ENCODE peak calls at places on chromosomes 4 and X, in four cellular contexts. One of them, this sample, is unnamed.

GRCh38 chr4:77065382-77065781 is 10.4 kb downstream of the CCNI start:
- DNase-seq in A549: no peak
- DNase-seq in PC-3: no peak
- DNase-seq in suprapubic skin: no peak
- DNase-seq in this sample: no peak

GRCh38 chrX:73266766-73267165 is 52.1 kb upstream of the NAP1L2 start:
- DNase-seq in A549: no peak
- DNase-seq in PC-3: no peak
- DNase-seq in suprapubic skin: no peak
- DNase-seq in this sample: no peak

GRCh38 chr4:76886214-76886613 is 11.7 kb downstream of the SOWAHB start:
- DNase-seq in A549: no peak
- DNase-seq in PC-3: no peak
- DNase-seq in suprapubic skin: no peak
- DNase-seq in this sample: no peak

GRCh38 chr4:80740375-80740774 is 290.1 kb upstream of the BMP3 start:
- DNase-seq in A549: no peak
- DNase-seq in PC-3: no peak
- DNase-seq in suprapubic skin: no peak
- DNase-seq in this sample: no peak

GRCh38 chr4:6714954-6715353 is 1.0 kb upstream of the BLOC1S4 start:
- DNase-seq in A549: no peak
- DNase-seq in PC-3: no peak
- DNase-seq in suprapubic skin: no peak
- DNase-seq in this sample: no peak

GRCh38 chrX:115333446-115333845 is 43.9 kb downstream of the LUZP4 start:
- DNase-seq in A549: no peak
- DNase-seq in PC-3: no peak
- DNase-seq in suprapubic skin: no peak
- DNase-seq in this sample: no peak

GRCh38 chr4:139511320-139511719 is 44.7 kb downstream of the SETD7 start:
- DNase-seq in A549: no peak
- DNase-seq in PC-3: no peak
- DNase-seq in suprapubic skin: no peak
- DNase-seq in this sample: no peak

GRCh38 chr4:54433686-54434085 is 204.6 kb downstream of the PDGFRA start:
- DNase-seq in A549: peak
- DNase-seq in PC-3: peak
- DNase-seq in suprapubic skin: no peak
- DNase-seq in this sample: no peak

GRCh38 chr4:177107288-177107901 is 202.3 kb upstream of the NEIL3 start:
- DNase-seq in A549: no peak
- DNase-seq in PC-3: no peak
- DNase-seq in suprapubic skin: no peak
- DNase-seq in this sample: no peak

GRCh38 chrX:37755073-37755472 is 24.8 kb upstream of the CYBB start:
- DNase-seq in A549: no peak
- DNase-seq in PC-3: no peak
- DNase-seq in suprapubic skin: no peak
- DNase-seq in this sample: no peak

GRCh38 chr4:86664959-86665358 is 70.8 kb downstream of the PTPN13 start:
- DNase-seq in A549: no peak
- DNase-seq in PC-3: peak
- DNase-seq in suprapubic skin: no peak
- DNase-seq in this sample: no peak

GRCh38 chrX:107827137-107827831 is 1.6 kb downstream of the MID2 start:
- DNase-seq in A549: no peak
- DNase-seq in PC-3: no peak
- DNase-seq in suprapubic skin: no peak
- DNase-seq in this sample: no peak

GRCh38 chrX:10447577-10448214 is 172.7 kb downstream of the MID1 start:
- DNase-seq in A549: peak
- DNase-seq in PC-3: peak
- DNase-seq in suprapubic skin: no peak
- DNase-seq in this sample: no peak

GRCh38 chr4:5036239-5036638 is 15.0 kb upstream of the STK32B start:
- DNase-seq in A549: no peak
- DNase-seq in PC-3: peak
- DNase-seq in suprapubic skin: no peak
- DNase-seq in this sample: no peak

GRCh38 chr4:145180298-145181090 is at the start of gene OTUD4:
- DNase-seq in A549: peak
- DNase-seq in PC-3: peak
- DNase-seq in suprapubic skin: peak
- DNase-seq in this sample: peak

GRCh38 chr4:11700751-11701226 is 272.1 kb upstream of the HS3ST1 start:
- DNase-seq in A549: no peak
- DNase-seq in PC-3: peak
- DNase-seq in suprapubic skin: no peak
- DNase-seq in this sample: no peak

GRCh38 chr4:93842512-93843252 is 14.1 kb downstream of the ATOH1 start:
- DNase-seq in A549: no peak
- DNase-seq in PC-3: no peak
- DNase-seq in suprapubic skin: no peak
- DNase-seq in this sample: no peak

GRCh38 chrX:23383411-23383810 is 48.8 kb downstream of the PTCHD1 start:
- DNase-seq in A549: no peak
- DNase-seq in PC-3: peak
- DNase-seq in suprapubic skin: no peak
- DNase-seq in this sample: no peak

GRCh38 chrX:23381099-23381498 is 46.5 kb downstream of the PTCHD1 start:
- DNase-seq in A549: no peak
- DNase-seq in PC-3: no peak
- DNase-seq in suprapubic skin: no peak
- DNase-seq in this sample: no peak

GRCh38 chrX:23381688-23382087 is 47.0 kb downstream of the PTCHD1 start:
- DNase-seq in A549: no peak
- DNase-seq in PC-3: no peak
- DNase-seq in suprapubic skin: no peak
- DNase-seq in this sample: no peak

GRCh38 chrX:23380581-23380980 is 45.9 kb downstream of the PTCHD1 start:
- DNase-seq in A549: no peak
- DNase-seq in PC-3: no peak
- DNase-seq in suprapubic skin: no peak
- DNase-seq in this sample: no peak

GRCh38 chrX:23382572-23382971 is 47.9 kb downstream of the PTCHD1 start:
- DNase-seq in A549: no peak
- DNase-seq in PC-3: no peak
- DNase-seq in suprapubic skin: no peak
- DNase-seq in this sample: no peak
- H3K4me3 ChIP-seq in A549: no peak
- H3K4me3 ChIP-seq in PC-3: no peak
- H3K4me3 ChIP-seq in suprapubic skin: no peak
- H3K4me3 ChIP-seq in this sample: no peak

GRCh38 chrX:148555101-148555500 is 54.7 kb downstream of the AFF2 start:
- DNase-seq in A549: no peak
- DNase-seq in PC-3: no peak
- DNase-seq in suprapubic skin: no peak
- DNase-seq in this sample: no peak

GRCh38 chrX:148556498-148556897 is 56.1 kb downstream of the AFF2 start:
- DNase-seq in A549: no peak
- DNase-seq in PC-3: no peak
- DNase-seq in suprapubic skin: no peak
- DNase-seq in this sample: no peak

GRCh38 chrX:148552775-148553174 is 52.4 kb downstream of the AFF2 start:
- DNase-seq in A549: peak
- DNase-seq in PC-3: no peak
- DNase-seq in suprapubic skin: no peak
- DNase-seq in this sample: no peak
- TF ChIP-seq CTCF in A549: no peak
- TF ChIP-seq CTCF in PC-3: no peak
- TF ChIP-seq CTCF in suprapubic skin: no peak
- TF ChIP-seq CTCF in this sample: no peak

DNA sequence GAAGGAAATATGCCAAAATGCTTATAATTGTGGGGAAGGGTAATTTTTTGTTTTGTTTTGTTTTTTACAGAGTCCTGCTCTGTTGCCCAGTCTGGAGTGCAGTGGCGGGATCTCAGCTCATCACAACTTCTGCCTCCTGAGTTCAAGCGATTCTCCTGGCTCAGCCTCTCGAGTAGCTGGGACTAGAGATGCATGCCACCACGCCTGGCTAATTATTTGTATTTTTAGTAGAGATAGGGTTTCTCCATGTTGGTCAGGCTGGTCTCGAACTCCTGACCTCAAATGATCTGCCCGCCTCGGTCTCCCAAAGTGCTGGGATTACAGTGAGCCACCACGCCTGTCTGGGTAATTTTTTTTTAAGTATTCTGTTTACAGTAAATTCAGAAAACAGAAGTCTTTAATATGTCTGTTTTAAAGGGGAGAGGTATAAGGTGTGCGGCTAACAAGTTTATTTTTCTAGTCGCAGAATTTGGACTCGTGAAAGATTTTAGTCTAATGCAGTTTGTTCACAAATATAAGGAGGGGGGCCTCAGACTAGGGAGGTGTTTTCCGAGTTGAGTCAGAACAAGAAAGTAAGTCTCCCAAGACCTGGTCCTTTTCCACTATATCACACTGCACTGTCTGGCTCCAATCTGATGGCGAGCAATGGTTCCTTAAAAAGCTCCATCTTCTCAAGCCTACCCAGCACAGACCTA is 1.5 kb downstream of the ACSL1 start:
- DNase-seq in A549: no peak
- DNase-seq in PC-3: peak
- DNase-seq in suprapubic skin: no peak
- DNase-seq in this sample: no peak
- H3K4me3 ChIP-seq in A549: peak
- H3K4me3 ChIP-seq in PC-3: peak
- H3K4me3 ChIP-seq in suprapubic skin: peak
- H3K4me3 ChIP-seq in this sample: no peak

DNA sequence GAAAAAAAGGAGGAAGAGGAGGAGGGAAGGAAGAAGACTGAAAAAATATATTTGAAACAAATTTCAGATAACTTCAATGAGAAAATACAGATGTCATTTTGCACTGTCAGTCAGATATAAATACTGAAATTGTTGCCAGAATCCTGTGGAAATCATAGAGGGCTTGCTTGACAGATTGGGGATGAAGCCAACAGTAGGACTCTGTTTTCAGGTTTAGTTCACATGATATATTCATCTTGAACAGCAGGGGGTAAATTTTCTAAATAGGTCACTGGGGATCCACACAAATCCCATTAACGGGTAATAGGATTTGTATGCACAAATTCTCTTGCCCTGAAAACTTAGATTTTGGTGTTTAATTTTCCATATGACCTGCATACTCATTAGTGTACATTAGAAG is 103.3 kb upstream of the PCDH18 start:
- DNase-seq in A549: no peak
- DNase-seq in PC-3: no peak
- DNase-seq in suprapubic skin: no peak
- DNase-seq in this sample: no peak
- TF ChIP-seq CTCF in A549: no peak
- TF ChIP-seq CTCF in PC-3: no peak
- TF ChIP-seq CTCF in suprapubic skin: no peak
- TF ChIP-seq CTCF in this sample: no peak

DNA sequence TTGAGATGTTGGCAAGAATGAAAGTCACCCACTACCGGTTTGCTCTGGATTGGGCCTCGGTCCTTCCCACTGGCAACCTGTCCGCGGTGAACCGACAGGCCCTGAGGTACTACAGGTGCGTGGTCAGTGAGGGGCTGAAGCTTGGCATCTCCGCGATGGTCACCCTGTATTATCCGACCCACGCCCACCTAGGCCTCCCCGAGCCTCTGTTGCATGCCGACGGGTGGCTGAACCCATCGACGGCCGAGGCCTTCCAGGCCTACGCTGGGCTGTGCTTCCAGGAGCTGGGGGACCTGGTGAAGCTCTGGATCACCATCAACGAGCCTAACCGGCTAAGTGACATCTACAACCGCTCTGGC is 12.3 kb downstream of the RPL9 start:
- DNase-seq in A549: no peak
- DNase-seq in PC-3: no peak
- DNase-seq in suprapubic skin: no peak
- DNase-seq in this sample: no peak
- H3K4me3 ChIP-seq in A549: no peak
- H3K4me3 ChIP-seq in PC-3: no peak
- H3K4me3 ChIP-seq in suprapubic skin: peak
- H3K4me3 ChIP-seq in this sample: no peak

GRCh38 chr4:107760281-107760947 is 40.4 kb upstream of the PAPSS1 start:
- DNase-seq in A549: peak
- DNase-seq in PC-3: peak
- DNase-seq in suprapubic skin: no peak
- DNase-seq in this sample: no peak

GRCh38 chr4:107757293-107757692 is 37.3 kb upstream of the PAPSS1 start:
- DNase-seq in A549: no peak
- DNase-seq in PC-3: no peak
- DNase-seq in suprapubic skin: no peak
- DNase-seq in this sample: no peak

GRCh38 chr4:107755841-107756356 is 35.9 kb upstream of the PAPSS1 start:
- DNase-seq in A549: no peak
- DNase-seq in PC-3: no peak
- DNase-seq in suprapubic skin: no peak
- DNase-seq in this sample: no peak

DNA sequence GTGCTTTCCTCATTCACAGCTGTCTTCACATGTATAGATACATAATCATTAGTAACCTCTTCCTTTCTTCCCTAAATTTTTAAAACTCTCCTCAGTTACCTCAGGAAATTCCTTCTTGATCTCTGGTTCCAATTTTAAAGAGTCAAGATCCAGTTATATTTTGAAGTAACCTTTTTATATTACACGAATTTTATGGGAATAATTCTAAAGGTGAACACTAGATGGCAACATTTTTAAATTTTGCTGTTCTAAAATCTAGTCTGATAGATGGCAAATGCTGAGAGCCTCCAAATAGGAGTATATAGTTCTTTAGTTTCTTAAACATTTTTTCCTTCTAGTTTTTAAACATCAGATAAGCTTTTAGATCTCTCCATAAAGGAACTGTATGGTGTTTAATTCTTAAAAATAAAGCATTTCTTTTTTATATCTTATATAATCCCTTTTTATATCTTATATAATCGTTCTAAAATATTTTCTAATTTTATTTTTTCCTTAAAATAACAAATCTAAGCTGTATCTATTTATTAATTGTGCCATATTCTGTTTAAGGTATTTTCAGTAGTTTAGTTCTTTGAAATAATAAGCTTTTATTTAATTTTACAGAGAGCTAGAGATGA is 37.9 kb upstream of the PAPSS1 start:
- DNase-seq in A549: peak
- DNase-seq in PC-3: peak
- DNase-seq in suprapubic skin: no peak
- DNase-seq in this sample: no peak
- TF ChIP-seq CTCF in A549: peak
- TF ChIP-seq CTCF in PC-3: peak
- TF ChIP-seq CTCF in suprapubic skin: peak
- TF ChIP-seq CTCF in this sample: no peak

DNA sequence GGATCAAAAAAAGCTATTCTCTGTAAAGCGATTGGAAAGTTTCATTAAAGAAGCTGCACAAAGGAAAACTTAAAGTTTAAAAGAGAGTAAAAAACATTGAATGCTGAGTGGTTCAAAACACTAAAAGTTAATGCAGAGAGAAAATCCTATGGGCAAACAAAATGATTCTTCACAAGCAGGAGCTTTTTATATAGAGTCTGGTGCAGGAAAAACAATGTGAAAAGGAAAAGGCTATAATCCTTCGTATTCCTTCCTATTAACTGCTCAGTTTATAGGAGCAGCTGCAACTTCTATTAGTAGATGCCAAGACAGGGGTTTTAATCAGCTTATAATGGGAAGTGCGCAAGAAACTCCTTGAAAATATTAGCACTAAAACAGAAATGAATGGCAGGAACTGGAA is 100.7 kb downstream of the PDGFC start:
- DNase-seq in A549: no peak
- DNase-seq in PC-3: no peak
- DNase-seq in suprapubic skin: no peak
- DNase-seq in this sample: no peak
- H3K4me3 ChIP-seq in A549: no peak
- H3K4me3 ChIP-seq in PC-3: no peak
- H3K4me3 ChIP-seq in suprapubic skin: no peak
- H3K4me3 ChIP-seq in this sample: no peak